ENCODE peak calls at places on chromosomes 5 and 9, in nine cellular contexts. N, C, T, D, W, F, R, K and L are unnamed samples.

GRCh38 chr5:98755406-98755805 is 18.1 kb upstream of the RGMB start:
- DNase-seq in N (no peak), T (peak), C (no peak), F (no peak), D (peak), W (no peak), K (no peak), R (no peak), L (no peak)

GRCh38 chr5:33362915-33363314 is 77.8 kb upstream of the TARS1 start:
- DNase-seq in N (peak), R (no peak), W (peak), T (peak), K (no peak), C (peak), F (no peak), D (peak), L (no peak)

GRCh38 chr5:172616730-172617129 is 24.3 kb upstream of the NEURL1B start:
- DNase-seq in T (no peak), R (peak), D (no peak), F (no peak), N (peak), K (peak), C (no peak), W (peak), L (peak)

GRCh38 chr5:132205385-132206125 is 22.1 kb downstream of the P4HA2 start:
- DNase-seq in R (no peak), C (no peak), D (no peak), W (no peak), N (no peak), K (no peak), F (no peak), T (no peak), L (no peak)

GRCh38 chr9:114852050-114852594 is 46.3 kb upstream of the TNFSF15 start:
- DNase-seq in C (no peak), W (no peak), F (no peak), T (peak), R (no peak), N (no peak), D (peak), K (no peak), L (no peak)

GRCh38 chr9:4985376-4986266 is 549 bp downstream of the JAK2 start:
- DNase-seq in R (no peak), C (peak), F (peak), N (peak), D (peak), W (peak), K (peak), T (peak), L (peak)

GRCh38 chr5:139657363-139658321 is 9.5 kb downstream of the CXXC5 start:
- DNase-seq in F (no peak), D (no peak), N (no peak), T (peak), C (no peak), R (no peak), K (no peak), W (no peak), L (no peak)

GRCh38 chr5:96507128-96507527 is 74.1 kb upstream of the PCSK1 start:
- DNase-seq in C (no peak), F (no peak), N (no peak), R (no peak), K (no peak), D (no peak), T (no peak), W (no peak), L (no peak)

GRCh38 chr9:126248680-126249079 is 77.9 kb upstream of the MVB12B start:
- DNase-seq in D (peak), R (no peak), T (peak), F (no peak), K (no peak), C (no peak), N (no peak), W (no peak), L (no peak)

GRCh38 chr5:50463726-50464125 is 22.6 kb upstream of the EMB start:
- DNase-seq in N (no peak), W (no peak), K (no peak), R (no peak), F (no peak), C (no peak), T (no peak), D (no peak), L (no peak)

GRCh38 chr5:5055708-5056107 is 84.4 kb upstream of the ADAMTS16 start:
- DNase-seq in N (no peak), D (no peak), C (no peak), R (no peak), K (no peak), F (no peak), T (no peak), W (no peak), L (no peak)

GRCh38 chr5:56663523-56663922 is 151.8 kb upstream of the MAP3K1 start:
- DNase-seq in W (no peak), D (no peak), C (no peak), F (no peak), K (no peak), R (no peak), N (no peak), T (no peak), L (no peak)

GRCh38 chr9:18596920-18597319 is 123.0 kb downstream of the ADAMTSL1 start:
- DNase-seq in K (no peak), W (no peak), N (no peak), T (peak), D (peak), F (no peak), R (no peak), C (no peak), L (no peak)